ENCODE peak calls at places on chromosomes 7 and 10, in four cellular contexts. D, X, U and E are unnamed samples.

GRCh38 chr10:125001313-125002043 is 59.6 kb downstream of the ZRANB1 start:
- DNase-seq in D (no peak), X (no peak), U (no peak), E (no peak)

GRCh38 chr10:22325272-22325947 is 4.5 kb downstream of the BMI1 start:
- DNase-seq in D (peak), X (peak), U (peak), E (peak)

GRCh38 chr7:1738511-1738910 is 68.4 kb downstream of the ELFN1 start:
- DNase-seq in D (no peak), X (no peak), U (no peak), E (no peak)

GRCh38 chr7:22588396-22588795 is 88.4 kb upstream of the STEAP1B start:
- DNase-seq in D (no peak), X (no peak), U (no peak), E (no peak)

GRCh38 chr10:8338177-8338766 is 283.8 kb downstream of the GATA3 start:
- DNase-seq in D (no peak), X (no peak), U (no peak), E (no peak)

GRCh38 chr10:66713387-66713786 is 212.4 kb upstream of the LRRTM3 start:
- DNase-seq in D (no peak), X (no peak), U (no peak), E (no peak)

GRCh38 chr10:21526952-21527633 is 1.6 kb upstream of the SKIDA1 start:
- DNase-seq in D (peak), X (peak), U (no peak), E (peak)

GRCh38 chr10:44960482-44961230 is 1.1 kb downstream of the RASSF4 start:
- DNase-seq in D (no peak), X (no peak), U (no peak), E (no peak)

GRCh38 chr10:115963848-115964247 is 309.2 kb downstream of the GFRA1 start:
- DNase-seq in D (no peak), X (peak), U (no peak), E (peak)

GRCh38 chr10:44981172-44982113 is 2.8 kb upstream of the DEPP1 start:
- DNase-seq in D (no peak), X (peak), U (peak), E (peak)

GRCh38 chr10:96276831-96277230 is 5.5 kb upstream of the BLNK start:
- DNase-seq in D (no peak), X (peak), U (no peak), E (no peak)

GRCh38 chr7:119436882-119437281 is 836.1 kb upstream of the KCND2 start:
- DNase-seq in D (no peak), X (no peak), U (no peak), E (no peak)

GRCh38 chr7:44377134-44377463 is 51.7 kb upstream of the CAMK2B start:
- DNase-seq in D (no peak), X (no peak), U (no peak), E (no peak)

GRCh38 chr10:78950656-78951587 is 117.8 kb upstream of the ZMIZ1 start:
- DNase-seq in D (no peak), X (no peak), U (no peak), E (peak)

GRCh38 chr10:13001041-13001886 is at the start of gene CCDC3:
- DNase-seq in D (peak), X (no peak), U (no peak), E (peak)

GRCh38 chr10:118698421-118698820 is 56.3 kb downstream of the CACUL1 start:
- DNase-seq in D (no peak), X (peak), U (peak), E (peak)

GRCh38 chr10:125028291-125028867 is 86.5 kb downstream of the ZRANB1 start:
- DNase-seq in D (no peak), X (peak), U (no peak), E (peak)

GRCh38 chr7:6533893-6534804 is 17.1 kb downstream of the GRID2IP start:
- DNase-seq in D (no peak), X (no peak), U (no peak), E (no peak)